ENCODE peak calls at places on chromosomes 13 and 19, in seven cellular contexts. U, S, Z, Y, B, K and P are unnamed samples.

GRCh38 chr13:110061270-110061669 is 245.7 kb downstream of the COL4A1 start:
- DNase-seq in U (no peak), S (no peak), Z (no peak), Y (no peak), B (no peak), K (no peak), P (no peak)

GRCh38 chr19:32223106-32223505 is 122.3 kb upstream of the ZNF507 start:
- DNase-seq in U (no peak), S (no peak), Z (no peak), Y (no peak), B (no peak), K (no peak), P (no peak)

GRCh38 chr13:106522898-106523525 is 12.4 kb downstream of the EFNB2 start:
- DNase-seq in U (no peak), S (no peak), Z (no peak), Y (no peak), B (no peak), K (peak; percentile 36), P (no peak)

GRCh38 chr19:495440-496332 is 600 bp upstream of the MADCAM1 start:
- DNase-seq in U (peak; percentile 68), S (peak; percentile 68), Z (no peak), Y (peak; percentile 86), B (peak; percentile 59), K (no peak), P (peak; percentile 71)

GRCh38 chr19:14782978-14783545 is 4.7 kb upstream of the ADGRE2 start:
- DNase-seq in U (no peak), S (no peak), Z (no peak), Y (no peak), B (no peak), K (no peak), P (no peak)

GRCh38 chr19:38277969-38278680 is 13.8 kb downstream of the SPINT2 start:
- DNase-seq in U (no peak), S (no peak), Z (no peak), Y (no peak), B (no peak), K (no peak), P (no peak)

GRCh38 chr13:51324714-51325440 is 14.6 kb upstream of the SERPINE3 start:
- DNase-seq in U (no peak), S (no peak), Z (no peak), Y (no peak), B (no peak), K (no peak), P (peak; percentile 39)

GRCh38 chr13:77349365-77349764 is 22.5 kb upstream of the MYCBP2 start:
- DNase-seq in U (no peak), S (no peak), Z (no peak), Y (no peak), B (no peak), K (no peak), P (no peak)

GRCh38 chr19:7602935-7603497 is 7.4 kb downstream of the CAMSAP3 start:
- DNase-seq in U (no peak), S (no peak), Z (no peak), Y (no peak), B (no peak), K (no peak), P (no peak)

GRCh38 chr19:35224681-35225604 is 3.6 kb downstream of the FAM187B start:
- DNase-seq in U (peak; percentile 67), S (peak; percentile 95), Z (no peak), Y (no peak), B (no peak), K (no peak), P (peak; percentile 26)

GRCh38 chr13:71252191-71252704 is 614.8 kb downstream of the DACH1 start:
- DNase-seq in U (no peak), S (no peak), Z (no peak), Y (no peak), B (no peak), K (peak; percentile 1), P (no peak)

GRCh38 chr13:94115054-94115453 is 364.4 kb downstream of the DCT start:
- DNase-seq in U (no peak), S (no peak), Z (no peak), Y (no peak), B (no peak), K (no peak), P (no peak)

GRCh38 chr19:2233601-2234280 is 2.4 kb downstream of the PLEKHJ1 start:
- DNase-seq in U (no peak), S (no peak), Z (no peak), Y (no peak), B (no peak), K (no peak), P (no peak)

GRCh38 chr13:102846261-102847015 is 606 bp downstream of the ERCC5 start:
- DNase-seq in U (peak; percentile 27), S (no peak), Z (no peak), Y (peak; percentile 21), B (peak; percentile 16), K (peak; percentile 59), P (peak; percentile 41)

GRCh38 chr19:14979498-14980255 is at the start of gene SLC1A6:
- DNase-seq in U (peak; percentile 46), S (no peak), Z (no peak), Y (no peak), B (no peak), K (no peak), P (peak; percentile 41)

GRCh38 chr19:38400361-38400760 is 2.5 kb upstream of the FAM98C start:
- DNase-seq in U (no peak), S (no peak), Z (no peak), Y (no peak), B (no peak), K (no peak), P (no peak)

GRCh38 chr19:4007836-4008539 is 452 bp downstream of the PIAS4 start:
- DNase-seq in U (peak; percentile 40), S (peak; percentile 75), Z (no peak), Y (no peak), B (no peak), K (no peak), P (no peak)

GRCh38 chr19:54158812-54159351 is 639 bp downstream of the LENG1 start:
- DNase-seq in U (no peak), S (no peak), Z (no peak), Y (no peak), B (no peak), K (no peak), P (peak; percentile 66)

GRCh38 chr13:101204270-101205011 is 211.9 kb downstream of the NALCN start:
- DNase-seq in U (no peak), S (no peak), Z (no peak), Y (no peak), B (no peak), K (no peak), P (no peak)

GRCh38 chr13:101205408-101205807 is 210.9 kb downstream of the NALCN start:
- DNase-seq in U (no peak), S (no peak), Z (no peak), Y (no peak), B (no peak), K (no peak), P (no peak)

DNA sequence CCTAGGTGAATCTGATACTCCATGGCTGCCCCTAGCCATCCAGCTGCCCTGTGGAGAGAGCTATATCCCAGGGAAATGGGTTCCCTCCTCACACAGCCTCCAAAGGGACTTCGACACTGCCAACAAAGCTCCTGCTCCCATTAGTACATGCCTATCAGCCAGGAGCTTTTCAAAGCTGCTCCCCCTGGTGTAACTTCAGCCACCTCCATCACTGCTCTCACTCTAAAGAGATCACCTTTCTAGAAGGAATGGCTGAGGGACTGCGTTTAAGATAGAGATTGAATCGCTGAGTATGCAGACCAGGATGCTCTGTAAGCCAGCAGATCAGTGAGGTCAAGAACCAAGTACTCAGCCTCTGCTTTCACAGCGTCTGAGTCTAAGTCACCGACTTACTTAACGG is 213.7 kb downstream of the NALCN start:
- DNase-seq in U (no peak), S (no peak), Z (no peak), Y (peak; percentile 2), B (no peak), K (no peak), P (no peak)
- TF ChIP-seq CTCF in U (no peak), S (no peak), Z (no peak), Y (no peak), B (peak; percentile 13), K (no peak), P (no peak)

DNA sequence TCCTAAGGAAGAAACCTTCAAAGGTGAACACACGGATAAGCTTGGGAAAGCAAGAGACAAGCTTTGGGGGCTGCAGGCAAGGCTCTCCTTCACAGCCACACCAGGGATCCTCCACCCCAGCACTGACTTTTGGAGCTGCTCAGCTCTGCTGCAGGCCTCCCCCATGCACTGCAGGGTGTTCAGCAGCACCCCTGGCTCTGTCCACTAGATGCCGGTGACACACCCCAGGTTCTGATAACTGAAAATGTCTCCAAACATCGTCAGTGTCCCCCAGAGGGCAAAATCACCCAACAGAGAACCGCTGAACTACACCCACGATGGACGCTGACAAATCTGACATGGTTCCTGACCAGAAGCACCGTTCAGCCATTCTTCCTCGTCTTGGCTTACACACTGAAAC is 90.5 kb downstream of the STK24 start:
- DNase-seq in U (no peak), S (no peak), Z (no peak), Y (no peak), B (no peak), K (no peak), P (no peak)
- TF ChIP-seq CTCF in U (no peak), S (peak; percentile 46), Z (no peak), Y (no peak), B (no peak), K (no peak), P (no peak)

DNA sequence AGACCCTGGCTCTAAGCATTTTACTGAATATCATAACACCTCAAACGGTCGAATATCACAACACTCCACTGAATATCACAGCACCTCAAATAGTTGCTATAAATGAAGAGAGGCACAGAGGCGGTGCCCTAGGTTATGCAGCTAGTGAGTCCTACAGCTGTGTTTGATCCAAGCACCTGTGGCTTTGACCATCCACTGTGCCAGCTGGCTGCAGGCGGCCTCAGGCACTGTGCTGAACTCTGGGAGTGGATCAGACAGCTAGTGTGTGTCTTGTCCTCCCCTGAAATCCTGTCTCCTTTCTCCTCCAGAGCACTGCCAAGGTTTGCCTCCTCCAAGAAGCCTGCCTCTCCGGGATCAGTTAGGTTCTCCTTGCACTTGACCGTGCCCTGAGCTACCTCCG is 7.3 kb downstream of the NOSIP start:
- DNase-seq in U (no peak), S (no peak), Z (no peak), Y (no peak), B (no peak), K (no peak), P (no peak)
- TF ChIP-seq CTCF in U (no peak), S (no peak), Z (no peak), Y (no peak), B (no peak), K (no peak), P (no peak)

GRCh38 chr19:11534538-11534937 is 4.1 kb upstream of the CNN1 start:
- DNase-seq in U (no peak), S (no peak), Z (no peak), Y (no peak), B (no peak), K (no peak), P (no peak)

GRCh38 chr19:11535792-11536595 is 2.7 kb upstream of the CNN1 start:
- DNase-seq in U (peak; percentile 97), S (peak; percentile 97), Z (peak; percentile 70), Y (peak; percentile 88), B (peak; percentile 86), K (peak; percentile 82), P (peak; percentile 98)

GRCh38 chr19:11528551-11529341 is at the start of gene ECSIT:
- DNase-seq in U (peak; percentile 96), S (peak; percentile 94), Z (peak; percentile 97), Y (peak; percentile 98), B (peak; percentile 88), K (peak; percentile 99), P (peak; percentile 98)

DNA sequence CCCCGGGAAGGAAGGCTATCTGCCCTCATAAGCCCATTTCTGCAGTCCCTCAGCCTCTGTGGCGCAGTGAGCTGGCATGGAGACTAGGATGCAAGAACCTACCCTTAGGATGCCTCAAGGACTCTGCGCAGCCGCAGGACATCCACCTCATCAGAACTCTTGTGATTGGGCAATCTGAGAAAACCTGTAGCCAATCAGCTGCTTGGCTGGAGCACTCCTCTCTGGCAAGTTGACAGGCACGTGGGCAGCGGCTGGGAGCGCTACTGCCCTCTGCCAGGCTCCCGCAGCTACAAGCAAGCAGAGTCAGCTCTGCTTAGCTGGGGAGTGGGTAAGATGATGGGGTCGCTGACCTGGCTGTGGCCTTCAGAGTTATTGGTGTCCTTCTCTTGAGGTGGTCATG is 1.5 kb upstream of the ECSIT start:
- DNase-seq in U (peak; percentile 42), S (peak; percentile 85), Z (peak; percentile 41), Y (peak; percentile 89), B (no peak), K (peak; percentile 93), P (peak; percentile 63)
- TF ChIP-seq CTCF in U (no peak), S (peak; percentile 49), Z (peak; percentile 29), Y (no peak), B (peak; percentile 16), K (peak; percentile 50), P (peak; percentile 13)